ENCODE peak calls at places on chromosomes 4 and X, in four cellular contexts. B, K, D and U are unnamed samples.

GRCh38 chr4:142416711-142417275 is 429.3 kb downstream of the INPP4B start:
- DNase-seq in K (no peak), D (peak), B (no peak), U (no peak)

GRCh38 chr4:176277162-176277904 is 8.3 kb upstream of the ASB5 start:
- DNase-seq in B (no peak), K (no peak), D (peak), U (peak)

GRCh38 chrX:1502241-1502640 is 34.7 kb downstream of the P2RY8 start:
- DNase-seq in D (no peak), B (peak), K (no peak), U (peak)

GRCh38 chr4:177404980-177405379 is 37.3 kb downstream of the AGA start:
- DNase-seq in B (no peak), K (no peak), D (no peak), U (no peak)

GRCh38 chr4:6324999-6325790 is 55.5 kb downstream of the WFS1 start:
- DNase-seq in B (no peak), K (peak), D (peak), U (no peak)

GRCh38 chr4:8260656-8261111 is 8.9 kb upstream of the HTRA3 start:
- DNase-seq in B (no peak), K (no peak), D (peak), U (no peak)

GRCh38 chrX:145190801-145191389 is 56.4 kb upstream of the SPANXN1 start:
- DNase-seq in D (no peak), B (no peak), K (no peak), U (no peak)

GRCh38 chr4:186624951-186625350 is 69.6 kb upstream of the MTNR1A start:
- DNase-seq in B (no peak), D (no peak), K (no peak), U (no peak)

GRCh38 chrX:119871245-119871598 is 311 bp downstream of the RNF113A start:
- DNase-seq in B (peak), D (no peak), K (no peak), U (no peak)

GRCh38 chr4:185716008-185716976 is 95.7 kb downstream of the SORBS2 start:
- DNase-seq in D (no peak), B (no peak), K (no peak), U (no peak)

GRCh38 chr4:138400528-138400927 is 158.4 kb upstream of the SLC7A11 start:
- DNase-seq in D (no peak), K (no peak), B (no peak), U (no peak)

GRCh38 chr4:39994356-39994755 is 16.6 kb upstream of the PDS5A start:
- DNase-seq in D (no peak), K (no peak), B (no peak), U (no peak)

GRCh38 chrX:78092296-78092695 is 11.8 kb upstream of the PGK1 start:
- DNase-seq in B (no peak), K (no peak), D (peak), U (no peak)

DNA sequence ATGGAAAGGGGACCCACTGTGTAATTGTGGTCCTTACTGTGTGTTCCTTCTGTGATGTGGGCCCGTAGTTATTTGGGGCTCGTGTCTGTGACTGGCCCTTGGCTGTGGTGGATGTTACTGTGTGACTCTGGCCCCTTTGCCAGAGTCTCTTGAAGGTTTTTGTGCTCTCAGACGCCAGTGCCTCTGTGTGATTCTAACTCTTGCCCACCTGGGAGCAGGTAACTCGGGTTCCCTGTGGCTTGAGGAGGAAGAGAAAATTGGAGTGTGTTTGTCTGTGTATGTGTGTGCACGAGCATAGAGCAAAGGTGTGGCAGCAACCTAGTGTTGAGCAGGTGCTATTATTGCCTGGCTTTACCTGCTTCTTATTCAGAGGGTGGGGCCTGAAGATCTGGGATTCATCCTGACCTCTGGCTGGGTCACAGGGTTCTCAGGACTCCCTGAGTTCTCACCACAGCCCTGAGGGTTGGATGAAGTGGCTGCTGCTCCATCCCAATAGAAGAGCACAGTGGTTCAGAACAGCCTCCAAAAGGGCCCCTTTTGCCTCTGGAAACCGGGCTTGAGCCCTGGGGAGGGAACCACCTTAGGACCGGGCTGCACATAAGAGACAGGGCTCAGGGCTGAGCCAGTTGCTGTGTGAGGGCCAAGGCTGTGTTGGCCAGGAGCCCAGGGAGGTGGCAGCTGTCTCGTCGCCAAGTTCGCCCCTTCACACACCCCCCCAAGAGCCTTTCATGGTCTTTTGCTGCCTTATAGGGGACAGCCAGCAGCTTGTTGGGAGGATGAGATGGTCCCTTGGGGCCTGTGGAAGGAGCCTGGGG is 1.3 kb downstream of the RBM10 start:
- DNase-seq in D (no peak), K (no peak), B (no peak), U (no peak)
- TF ChIP-seq POLR2A in D (no peak), K (no peak), B (peak), U (no peak)

GRCh38 chr4:127352220-127352619 is 280.5 kb upstream of the INTU start:
- DNase-seq in D (no peak), B (no peak), K (no peak), U (no peak)

GRCh38 chr4:127357765-127358164 is 275.0 kb upstream of the INTU start:
- DNase-seq in B (no peak), K (no peak), D (no peak), U (no peak)

GRCh38 chr4:127355738-127356137 is 277.0 kb upstream of the INTU start:
- DNase-seq in D (no peak), B (no peak), K (no peak), U (no peak)
- TF ChIP-seq POLR2A in D (no peak), B (no peak), K (no peak), U (no peak)

GRCh38 chr4:148442830-148443549 is 776 bp upstream of the NR3C2 start:
- DNase-seq in K (no peak), B (peak), D (peak), U (no peak)
- TF ChIP-seq POLR2A in K (no peak), B (no peak), D (no peak), U (no peak)

DNA sequence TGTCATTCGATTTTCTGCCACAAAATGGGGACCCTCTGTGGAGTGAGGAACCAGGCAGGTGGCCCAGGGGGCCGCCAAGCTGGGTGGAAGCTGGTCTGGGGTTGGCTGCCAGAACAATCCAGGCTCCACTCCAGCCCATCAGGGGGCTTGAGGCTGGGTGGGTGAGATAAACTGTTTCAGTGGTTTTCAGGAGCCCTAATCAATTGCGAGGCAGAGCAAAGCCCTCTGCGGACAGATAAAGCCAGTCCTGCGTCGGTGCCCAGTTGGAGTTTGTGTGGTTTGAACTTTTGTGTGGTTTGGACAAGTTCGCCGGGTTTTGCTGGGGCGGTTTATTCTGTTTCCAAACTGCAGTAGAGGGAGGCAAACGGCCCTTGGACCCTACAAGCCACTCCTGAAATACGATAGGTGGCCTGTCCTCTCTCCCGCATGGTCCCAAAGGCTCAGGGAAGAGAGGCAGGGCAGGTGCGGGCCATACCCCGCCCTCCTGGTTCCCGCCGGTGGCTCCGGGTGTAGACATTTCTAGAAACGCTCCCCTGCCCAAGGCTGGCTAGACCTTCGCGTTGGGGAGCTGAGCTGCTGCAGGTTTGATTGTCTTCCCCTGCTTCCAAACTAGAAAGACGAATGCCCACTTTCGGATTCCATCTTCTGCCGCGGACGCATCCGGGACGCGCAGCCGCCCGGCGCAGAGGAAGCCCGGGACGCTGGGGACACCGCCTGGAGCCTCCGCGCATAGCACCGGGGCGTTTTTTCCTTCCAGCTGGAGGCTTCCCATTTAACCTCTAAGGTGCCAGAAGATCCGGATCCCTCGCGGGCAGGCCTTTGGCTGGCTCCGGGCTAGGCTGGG is 169.0 kb upstream of the BCOR start:
- DNase-seq in K (peak), D (peak), B (peak), U (peak)
- TF ChIP-seq POLR2A in K (no peak), D (no peak), B (no peak), U (peak)

DNA sequence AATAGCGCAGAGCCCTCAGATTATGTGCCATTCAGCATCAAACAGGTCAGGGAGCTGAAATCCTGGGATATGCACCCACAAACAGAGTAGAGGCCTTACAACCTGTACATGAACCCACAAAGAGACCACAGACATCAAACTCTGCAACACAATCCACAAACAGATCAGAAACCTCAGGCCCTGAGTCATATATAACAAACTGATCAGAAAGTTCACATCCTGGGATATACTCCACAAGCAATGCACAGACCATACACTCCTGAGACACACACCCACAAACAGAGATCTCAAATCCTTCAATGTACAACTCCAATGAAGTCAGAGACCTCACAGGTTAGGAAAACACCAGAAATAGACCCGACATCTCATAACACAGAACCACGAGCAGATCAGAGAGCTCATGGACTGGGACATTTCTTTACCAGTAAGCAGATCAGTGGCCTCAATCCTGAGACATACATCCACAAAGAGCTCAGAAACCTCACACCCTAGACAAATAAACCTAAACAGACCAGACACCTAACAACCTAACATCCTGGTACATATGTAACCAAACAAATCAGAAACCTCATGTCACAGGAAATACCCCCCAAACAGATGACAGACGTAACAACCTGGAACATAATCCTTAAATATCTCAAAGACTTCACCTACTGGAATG is 24.2 kb downstream of the SUV39H1 start:
- DNase-seq in D (no peak), K (no peak), B (no peak), U (no peak)
- TF ChIP-seq POLR2A in D (no peak), K (no peak), B (no peak), U (no peak)

DNA sequence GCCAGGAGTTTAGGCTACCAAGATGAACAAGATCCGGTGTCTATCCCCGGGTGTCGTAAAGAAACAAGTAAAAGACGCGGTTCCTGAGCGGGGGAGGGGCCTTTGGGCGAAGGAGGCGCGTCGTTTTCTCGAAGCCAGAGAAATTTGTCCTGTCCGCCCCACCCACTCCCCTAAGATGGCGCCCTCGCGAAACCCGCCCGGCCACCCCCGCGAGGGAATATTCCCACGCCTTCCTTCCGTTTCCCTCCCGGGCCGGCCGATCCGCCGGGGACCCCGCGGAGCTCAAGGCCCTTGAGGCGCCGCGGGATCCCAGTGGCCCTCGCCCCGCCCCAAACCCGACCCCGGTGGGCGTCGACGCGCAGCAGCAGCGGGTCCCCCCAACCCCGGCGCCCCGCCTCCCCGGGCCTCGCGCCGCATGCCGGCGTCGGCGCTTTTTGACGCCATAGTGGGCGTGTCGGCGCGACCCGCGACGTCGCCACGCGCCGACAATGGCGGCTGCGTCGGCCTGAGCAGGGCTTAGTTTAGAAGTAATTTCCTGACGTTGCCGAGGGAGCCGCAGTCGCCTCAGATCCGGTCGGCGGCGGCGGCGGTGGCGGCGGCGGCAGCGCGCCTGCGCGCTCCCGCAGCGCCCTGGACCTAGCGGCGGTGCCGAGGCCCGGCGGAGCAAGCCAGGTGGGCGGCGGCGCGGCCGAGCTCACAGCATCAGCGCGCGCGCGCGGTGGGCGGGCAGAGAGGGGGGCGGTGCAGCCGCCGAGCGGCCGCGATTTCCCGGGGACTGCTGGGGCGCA is 430 bp upstream of the HTATSF1 start:
- DNase-seq in B (peak), D (peak), K (peak), U (peak)
- TF ChIP-seq POLR2A in B (no peak), D (no peak), K (no peak), U (peak)

DNA sequence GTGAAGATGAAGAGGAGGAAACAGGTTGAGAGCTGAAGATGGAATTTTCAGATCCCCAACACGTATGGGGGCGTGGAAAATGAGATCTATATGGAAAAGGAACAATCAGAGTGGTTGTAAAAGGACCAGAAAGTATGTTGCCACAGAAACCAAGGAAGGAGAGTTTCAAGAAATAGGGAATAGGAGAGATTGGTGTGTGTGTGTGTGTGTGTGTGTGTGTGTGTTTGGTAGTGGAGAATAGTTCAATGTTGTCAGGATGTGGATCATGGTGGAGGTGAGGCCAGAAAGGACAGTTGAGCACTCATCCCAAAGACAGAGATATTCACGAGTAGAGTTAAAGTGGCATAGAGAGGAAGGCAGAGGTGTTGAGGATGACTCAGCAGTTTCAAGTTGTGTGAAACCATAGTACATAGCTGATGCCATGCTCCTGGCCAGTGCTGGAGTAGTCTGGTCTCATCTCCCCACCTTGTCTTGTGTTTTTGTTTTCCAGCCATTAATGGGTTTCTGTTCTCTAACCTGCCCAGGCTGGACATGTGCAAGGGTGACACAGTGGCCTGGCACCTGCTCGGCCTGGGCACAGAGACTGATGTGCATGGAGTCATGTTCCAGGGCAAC is 36.1 kb downstream of the HEPH start:
- DNase-seq in D (no peak), B (no peak), K (no peak), U (no peak)
- TF ChIP-seq POLR2A in D (no peak), B (no peak), K (no peak), U (no peak)

GRCh38 chr4:1288786-1289185 is 905 bp upstream of the MAEA start:
- DNase-seq in D (no peak), K (no peak), B (no peak), U (no peak)

GRCh38 chr4:1289232-1290164 is at the start of gene MAEA:
- DNase-seq in D (peak), B (peak), K (peak), U (peak)

GRCh38 chr4:1291091-1291490 is 1.4 kb downstream of the MAEA start:
- DNase-seq in B (no peak), D (no peak), K (no peak), U (no peak)

GRCh38 chr4:1291996-1292702 is 2.5 kb downstream of the MAEA start:
- DNase-seq in D (no peak), B (no peak), K (no peak), U (peak)

DNA sequence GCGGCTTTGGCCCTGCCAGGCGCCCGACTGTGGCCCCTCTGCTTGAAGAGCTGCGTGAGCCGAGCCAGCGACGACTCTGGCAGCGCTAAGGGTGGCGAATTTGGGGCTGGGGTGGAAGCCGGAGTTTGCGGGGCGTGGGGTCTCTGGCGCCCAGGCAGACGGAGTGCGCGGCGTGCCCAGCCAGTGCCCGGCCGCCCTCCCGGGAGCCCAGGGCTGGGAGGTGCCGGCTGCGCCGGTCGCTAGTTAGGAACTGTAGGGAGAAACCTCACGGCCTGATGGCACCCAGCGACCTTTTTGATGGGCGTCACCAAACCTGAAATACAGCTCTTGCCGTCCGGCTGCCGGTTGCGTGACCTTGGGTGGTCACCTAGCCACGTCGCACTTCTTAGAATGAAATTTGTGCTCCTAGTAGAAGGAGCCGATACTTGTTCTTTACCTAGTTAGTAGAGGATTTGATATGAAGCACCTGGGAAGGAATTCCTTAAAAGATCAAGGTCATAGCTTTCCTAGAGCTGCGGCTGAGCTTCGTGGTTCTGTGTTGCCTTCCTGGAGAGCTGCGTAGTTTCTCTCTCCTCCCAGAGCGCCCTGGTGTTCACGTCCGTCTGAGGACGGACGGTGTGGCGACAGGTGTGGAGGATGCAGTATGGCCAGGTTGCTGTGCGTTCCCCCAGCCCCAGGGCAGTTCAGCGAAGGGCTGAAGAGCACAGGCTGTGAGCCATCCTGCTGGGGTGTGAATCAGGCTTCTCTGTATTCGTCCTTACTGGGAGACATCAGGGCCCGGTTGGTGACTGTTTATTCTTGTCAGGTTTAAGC is 680 bp downstream of the MAEA start:
- DNase-seq in D (peak), B (no peak), K (no peak), U (no peak)
- TF ChIP-seq POLR2A in D (no peak), B (no peak), K (no peak), U (no peak)

DNA sequence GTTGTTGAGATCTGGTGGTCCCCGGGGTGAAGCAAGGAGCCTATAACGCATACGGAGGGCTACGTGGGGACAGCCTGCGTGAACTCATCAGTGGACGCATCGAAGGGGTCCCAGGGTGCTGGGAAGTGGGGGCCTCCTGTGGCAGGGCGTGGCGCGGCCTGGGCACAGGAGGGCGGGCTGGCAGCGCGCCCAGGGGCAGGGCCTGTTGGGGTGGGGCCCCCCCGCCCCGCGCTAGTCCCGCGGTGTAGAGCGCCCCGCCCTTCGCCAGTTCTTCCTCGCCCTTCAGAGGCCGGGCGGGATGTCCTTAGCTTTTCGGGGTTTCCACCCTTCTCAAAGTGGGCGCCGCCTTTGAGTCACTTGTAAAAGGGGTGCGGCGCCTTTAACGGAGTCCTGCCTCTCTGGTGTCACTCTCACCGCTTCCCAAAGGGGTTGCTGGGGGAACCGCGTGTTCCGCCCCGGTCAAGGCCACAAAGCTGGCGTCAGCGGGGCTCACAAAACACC is 632 bp downstream of the PLP2 start:
- DNase-seq in B (peak), K (no peak), D (peak), U (peak)
- TF ChIP-seq POLR2A in B (no peak), K (no peak), D (peak), U (no peak)